ENCODE peak calls at places on chromosomes 4 and X, in four cellular contexts. Y is iPS DF 19.7, G is M059J, A is activated B cell treated with CpG ODN at 0.5 μM for 24 hours. S is an unnamed sample.

GRCh38 chr4:26300314-26301307 is 20.2 kb upstream of the RBPJ start:
- DNase-seq in A (no peak), G (peak), Y (no peak), S (no peak)

GRCh38 chr4:3765271-3766206 is 646 bp upstream of the ADRA2C start:
- DNase-seq in A (no peak), G (peak), Y (no peak), S (peak)

GRCh38 chr4:1871471-1872021 is 353 bp downstream of the NSD2 start:
- DNase-seq in Y (no peak), A (no peak), G (peak), S (no peak)

GRCh38 chr4:101346312-101346561 is 1.1 kb downstream of the PPP3CA start:
- DNase-seq in A (no peak), G (no peak), Y (no peak), S (no peak)

GRCh38 chr4:148284526-148285193 is 157.6 kb downstream of the NR3C2 start:
- DNase-seq in Y (no peak), A (no peak), G (no peak), S (no peak)

GRCh38 chrX:136258951-136259350 is 7.8 kb upstream of the MAP7D3 start:
- DNase-seq in G (no peak), Y (no peak), A (no peak), S (no peak)

GRCh38 chrX:150961631-150962030 is 21.5 kb upstream of the HMGB3 start:
- DNase-seq in Y (no peak), G (no peak), A (no peak), S (no peak)

GRCh38 chr4:8328866-8329559 is 59.5 kb downstream of the HTRA3 start:
- DNase-seq in Y (no peak), A (no peak), G (no peak), S (no peak)

GRCh38 chrX:101685923-101686322 is 26.3 kb upstream of the ARMCX2 start:
- DNase-seq in Y (peak), G (no peak), A (no peak), S (no peak)

GRCh38 chrX:136204571-136204970 is 46.6 kb downstream of the MAP7D3 start:
- DNase-seq in Y (no peak), G (peak), A (no peak), S (no peak)

GRCh38 chrX:38999967-39000745 is 198.9 kb downstream of the MID1IP1 start:
- DNase-seq in Y (no peak), G (no peak), A (no peak), S (no peak)

GRCh38 chr4:113707013-113707412 is 54.5 kb downstream of the CAMK2D start:
- DNase-seq in G (peak), Y (no peak), A (no peak), S (peak)

S was measured in non-pigmented ciliary epithelial cell.